ENCODE peak calls at places on chromosomes 5 and 9, in eight cellular contexts. W, R, I, H, U, E, P and G are unnamed samples.

GRCh38 chr5:125408582-125409069 is 662.2 kb upstream of the ZNF608 start:
- DNase-seq in W (peak), R (no peak), I (no peak), H (no peak), U (peak), E (peak), P (no peak), G (no peak)

GRCh38 chr5:133919148-133920136 is 49.0 kb downstream of the C5orf15 start:
- DNase-seq in W (no peak), R (no peak), I (no peak), H (no peak), U (no peak), E (no peak), P (no peak), G (no peak)

GRCh38 chr9:12718482-12719026 is 25.4 kb downstream of the TYRP1 start:
- DNase-seq in W (peak), R (no peak), I (peak), H (no peak), U (no peak), E (no peak), P (no peak), G (no peak)

GRCh38 chr9:122228191-122228905 is 409 bp downstream of the LHX6 start:
- DNase-seq in W (no peak), R (no peak), I (no peak), H (no peak), U (no peak), E (peak), P (no peak), G (no peak)

GRCh38 chr9:18274693-18275092 is 199.3 kb upstream of the ADAMTSL1 start:
- DNase-seq in W (no peak), R (no peak), I (no peak), H (no peak), U (no peak), E (no peak), P (no peak), G (no peak)

GRCh38 chr9:131625848-131626670 is 80.7 kb downstream of the PRRT1B start:
- DNase-seq in W (no peak), R (no peak), I (no peak), H (no peak), U (no peak), E (no peak), P (no peak), G (no peak)

GRCh38 chr5:150781706-150782614 is 3.4 kb downstream of the SMIM3 start:
- DNase-seq in W (peak), R (peak), I (peak), H (no peak), U (no peak), E (no peak), P (peak), G (no peak)

GRCh38 chr9:116661037-116661954 is 25.8 kb upstream of the TRIM32 start:
- DNase-seq in W (peak), R (no peak), I (no peak), H (no peak), U (peak), E (peak), P (peak), G (peak)

GRCh38 chr5:77518304-77518703 is 26.2 kb upstream of the WDR41 start:
- DNase-seq in W (no peak), R (no peak), I (no peak), H (no peak), U (peak), E (peak), P (no peak), G (no peak)

GRCh38 chr9:95776131-95776530 is 99.4 kb upstream of the ERCC6L2 start:
- DNase-seq in W (no peak), R (no peak), I (no peak), H (no peak), U (no peak), E (no peak), P (no peak), G (no peak)

GRCh38 chr5:176675676-176676360 is 28.5 kb downstream of the TSPAN17 start:
- DNase-seq in W (peak), R (no peak), I (peak), H (no peak), U (peak), E (peak), P (no peak), G (no peak)

GRCh38 chr5:17928571-17928970 is 294.3 kb downstream of the TAF11L14 start:
- DNase-seq in W (no peak), R (no peak), I (no peak), H (no peak), U (no peak), E (peak), P (peak), G (no peak)

GRCh38 chr9:115594551-115594950 is 476.6 kb upstream of the TNC start:
- DNase-seq in W (peak), R (no peak), I (no peak), H (no peak), U (no peak), E (no peak), P (no peak), G (no peak)

GRCh38 chr9:110850401-110851135 is 182.0 kb downstream of the MUSK start:
- DNase-seq in W (no peak), R (no peak), I (no peak), H (no peak), U (no peak), E (no peak), P (no peak), G (no peak)

GRCh38 chr5:10632110-10632903 is 68.4 kb downstream of the ANKRD33B start:
- DNase-seq in W (peak), R (no peak), I (no peak), H (no peak), U (no peak), E (no peak), P (no peak), G (no peak)

GRCh38 chr5:39624890-39625289 is 200.1 kb upstream of the DAB2 start:
- DNase-seq in W (no peak), R (no peak), I (no peak), H (no peak), U (no peak), E (no peak), P (no peak), G (no peak)

GRCh38 chr5:40552981-40553380 is 126.7 kb upstream of the PTGER4 start:
- DNase-seq in W (peak), R (no peak), I (no peak), H (no peak), U (no peak), E (no peak), P (no peak), G (no peak)

GRCh38 chr9:84397822-84398221 is 57.3 kb upstream of the SLC28A3 start:
- DNase-seq in W (peak), R (no peak), I (no peak), H (no peak), U (no peak), E (peak), P (no peak), G (no peak)

GRCh38 chr5:108966910-108967309 is 219.2 kb downstream of the FER start:
- DNase-seq in W (no peak), R (no peak), I (no peak), H (no peak), U (no peak), E (no peak), P (no peak), G (no peak)

GRCh38 chr5:140548300-140548688 is 832 bp downstream of the EIF4EBP3 start:
- DNase-seq in W (no peak), R (no peak), I (no peak), H (no peak), U (no peak), E (peak), P (no peak), G (no peak)

GRCh38 chr5:181219262-181220177 is 3.6 kb upstream of the TRIM41 start:
- DNase-seq in W (no peak), R (no peak), I (no peak), H (no peak), U (no peak), E (no peak), P (no peak), G (no peak)
- H3K27ac ChIP-seq in W (no peak), R (no peak), I (no peak), H (no peak), U (no peak), E (peak), P (no peak), G (no peak)

GRCh38 chr5:173823721-173824567 is 64.2 kb upstream of the CPEB4 start:
- DNase-seq in W (peak), R (peak), I (no peak), H (no peak), U (peak), E (peak), P (peak), G (no peak)
- H3K27ac ChIP-seq in W (peak), R (peak), I (no peak), H (peak), U (peak), E (no peak), P (peak), G (no peak)

GRCh38 chr9:27471789-27472585 is 52.1 kb upstream of the IFNK start:
- DNase-seq in W (no peak), R (peak), I (peak), H (no peak), U (no peak), E (no peak), P (no peak), G (no peak)

GRCh38 chr9:27476870-27477269 is 47.2 kb upstream of the IFNK start:
- DNase-seq in W (no peak), R (no peak), I (no peak), H (no peak), U (no peak), E (no peak), P (no peak), G (no peak)

GRCh38 chr9:27475057-27475456 is 49.0 kb upstream of the IFNK start:
- DNase-seq in W (no peak), R (peak), I (no peak), H (no peak), U (no peak), E (no peak), P (no peak), G (no peak)

GRCh38 chr9:27473135-27473534 is 51.0 kb upstream of the IFNK start:
- DNase-seq in W (peak), R (peak), I (no peak), H (no peak), U (no peak), E (no peak), P (no peak), G (peak)

DNA sequence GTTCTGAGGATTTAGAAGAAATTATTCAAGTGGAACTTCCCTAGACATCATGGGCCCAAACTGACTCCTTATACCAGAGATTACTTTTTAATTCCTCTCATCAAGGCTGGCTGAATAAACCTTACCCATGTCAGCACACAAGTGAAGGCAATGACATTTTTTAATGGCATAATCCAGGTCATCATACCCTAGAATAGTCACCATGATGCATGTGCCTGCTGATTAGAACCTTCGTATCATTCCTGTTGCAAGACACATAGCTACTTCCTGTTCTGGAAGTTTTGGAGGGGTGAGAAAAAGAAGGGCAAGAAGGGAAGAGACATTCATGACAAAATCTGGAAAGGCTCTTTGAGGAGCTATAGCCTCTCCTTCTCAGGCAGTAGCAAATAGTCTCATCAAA is 49.7 kb upstream of the IFNK start:
- DNase-seq in W (no peak), R (no peak), I (no peak), H (no peak), U (no peak), E (no peak), P (no peak), G (no peak)
- H3K27ac ChIP-seq in W (no peak), R (peak), I (no peak), H (no peak), U (no peak), E (no peak), P (no peak), G (peak)

GRCh38 chr5:595285-595684 is 16.9 kb upstream of the CEP72 start:
- DNase-seq in W (no peak), R (no peak), I (no peak), H (no peak), U (no peak), E (no peak), P (no peak), G (no peak)
- H3K27ac ChIP-seq in W (no peak), R (no peak), I (no peak), H (no peak), U (no peak), E (no peak), P (no peak), G (no peak)